ENCODE peak calls at places on chromosomes 12 and 14, in seven cellular contexts. One of them, this sample, is unnamed.

GRCh38 chr12:4444031-4444430 is 1.6 kb downstream of the FGF6 start:
- DNase-seq in hepatic stellate cell: peak
- DNase-seq in A172: no peak
- DNase-seq in iPS-NIHi11: no peak
- DNase-seq in activated CD4-positive, alpha-beta T cell treated with anti-CD3 and anti-CD28 coated beads, Interleukin-2, amount 50 U/mL, for 1 hour: no peak
- DNase-seq in B cell: no peak
- DNase-seq in stimulated activated CD8-positive, alpha-beta memory T cell treated with anti-CD3 and anti-CD28 coated beads, Interleukin-4, amount 100 ng/mL, for 4 hours: no peak
- DNase-seq in this sample: no peak

GRCh38 chr12:33828326-33828725 is 194.0 kb upstream of the ALG10 start:
- DNase-seq in hepatic stellate cell: no peak
- DNase-seq in A172: no peak
- DNase-seq in iPS-NIHi11: no peak
- DNase-seq in activated CD4-positive, alpha-beta T cell treated with anti-CD3 and anti-CD28 coated beads, Interleukin-2, amount 50 U/mL, for 1 hour: no peak
- DNase-seq in B cell: no peak
- DNase-seq in stimulated activated CD8-positive, alpha-beta memory T cell treated with anti-CD3 and anti-CD28 coated beads, Interleukin-4, amount 100 ng/mL, for 4 hours: no peak
- DNase-seq in this sample: no peak

GRCh38 chr14:69268763-69269162 is 8.8 kb downstream of the GALNT16 start:
- DNase-seq in hepatic stellate cell: peak
- DNase-seq in A172: peak
- DNase-seq in iPS-NIHi11: no peak
- DNase-seq in activated CD4-positive, alpha-beta T cell treated with anti-CD3 and anti-CD28 coated beads, Interleukin-2, amount 50 U/mL, for 1 hour: no peak
- DNase-seq in B cell: peak
- DNase-seq in stimulated activated CD8-positive, alpha-beta memory T cell treated with anti-CD3 and anti-CD28 coated beads, Interleukin-4, amount 100 ng/mL, for 4 hours: no peak
- DNase-seq in this sample: peak

GRCh38 chr12:86710110-86710509 is 453.9 kb upstream of the MGAT4C start:
- DNase-seq in hepatic stellate cell: no peak
- DNase-seq in A172: no peak
- DNase-seq in iPS-NIHi11: no peak
- DNase-seq in activated CD4-positive, alpha-beta T cell treated with anti-CD3 and anti-CD28 coated beads, Interleukin-2, amount 50 U/mL, for 1 hour: no peak
- DNase-seq in B cell: no peak
- DNase-seq in stimulated activated CD8-positive, alpha-beta memory T cell treated with anti-CD3 and anti-CD28 coated beads, Interleukin-4, amount 100 ng/mL, for 4 hours: no peak
- DNase-seq in this sample: no peak

GRCh38 chr12:108136697-108137096 is 7.6 kb downstream of the WSCD2 start:
- DNase-seq in hepatic stellate cell: no peak
- DNase-seq in A172: no peak
- DNase-seq in iPS-NIHi11: no peak
- DNase-seq in activated CD4-positive, alpha-beta T cell treated with anti-CD3 and anti-CD28 coated beads, Interleukin-2, amount 50 U/mL, for 1 hour: no peak
- DNase-seq in B cell: no peak
- DNase-seq in stimulated activated CD8-positive, alpha-beta memory T cell treated with anti-CD3 and anti-CD28 coated beads, Interleukin-4, amount 100 ng/mL, for 4 hours: no peak
- DNase-seq in this sample: no peak

GRCh38 chr12:50924131-50924438 is 28.3 kb upstream of the HIGD1C start:
- DNase-seq in hepatic stellate cell: no peak
- DNase-seq in A172: no peak
- DNase-seq in iPS-NIHi11: no peak
- DNase-seq in activated CD4-positive, alpha-beta T cell treated with anti-CD3 and anti-CD28 coated beads, Interleukin-2, amount 50 U/mL, for 1 hour: no peak
- DNase-seq in B cell: no peak
- DNase-seq in stimulated activated CD8-positive, alpha-beta memory T cell treated with anti-CD3 and anti-CD28 coated beads, Interleukin-4, amount 100 ng/mL, for 4 hours: no peak
- DNase-seq in this sample: no peak

GRCh38 chr14:22653012-22653621 is 9.0 kb upstream of the OR6J1 start:
- DNase-seq in hepatic stellate cell: peak
- DNase-seq in A172: peak
- DNase-seq in iPS-NIHi11: peak
- DNase-seq in activated CD4-positive, alpha-beta T cell treated with anti-CD3 and anti-CD28 coated beads, Interleukin-2, amount 50 U/mL, for 1 hour: peak
- DNase-seq in B cell: peak
- DNase-seq in stimulated activated CD8-positive, alpha-beta memory T cell treated with anti-CD3 and anti-CD28 coated beads, Interleukin-4, amount 100 ng/mL, for 4 hours: peak
- DNase-seq in this sample: peak

GRCh38 chr14:104545151-104545931 is 34.2 kb upstream of the C14orf180 start:
- DNase-seq in hepatic stellate cell: no peak
- DNase-seq in A172: no peak
- DNase-seq in iPS-NIHi11: no peak
- DNase-seq in activated CD4-positive, alpha-beta T cell treated with anti-CD3 and anti-CD28 coated beads, Interleukin-2, amount 50 U/mL, for 1 hour: no peak
- DNase-seq in B cell: no peak
- DNase-seq in stimulated activated CD8-positive, alpha-beta memory T cell treated with anti-CD3 and anti-CD28 coated beads, Interleukin-4, amount 100 ng/mL, for 4 hours: no peak
- DNase-seq in this sample: no peak

This sample was measured in fibroblast of villous mesenchyme.